ENCODE peak calls at places on chromosome 14, in five cellular contexts. H is spleen, A is cardiac muscle cell, I is HL-60, L is HCT116. Y is an unnamed sample.

GRCh38 chr14:56569174-56569573 is 10.4 kb upstream of the TMEM260 start:
- DNase-seq in L (no peak), A (no peak), H (no peak), I (no peak), Y (no peak)

GRCh38 chr14:75279739-75280447 is 1.3 kb downstream of the FOS start:
- DNase-seq in A (no peak), I (no peak), L (no peak), H (peak; percentile 85), Y (no peak)

GRCh38 chr14:105492051-105492965 is 1.3 kb downstream of the TEDC1 start:
- DNase-seq in L (no peak), I (no peak), A (no peak), H (peak; percentile 89), Y (no peak)

GRCh38 chr14:54790092-54790491 is 112.5 kb downstream of the GCH1 start:
- DNase-seq in A (no peak), H (no peak), I (no peak), L (no peak), Y (no peak)

GRCh38 chr14:72782182-72782508 is 111.8 kb downstream of the DPF3 start:
- DNase-seq in L (no peak), A (no peak), I (no peak), H (no peak), Y (no peak)

GRCh38 chr14:79011091-79011919 is 841.1 kb downstream of the NRXN3 start:
- DNase-seq in A (peak; percentile 57), L (no peak), I (no peak), H (no peak), Y (no peak)

GRCh38 chr14:65949711-65950516 is 536.3 kb upstream of the CCDC196 start:
- DNase-seq in A (peak; percentile 84), I (no peak), H (no peak), L (peak; percentile 4), Y (no peak)

GRCh38 chr14:85300119-85300518 is 229.8 kb upstream of the FLRT2 start:
- DNase-seq in A (no peak), I (no peak), H (no peak), L (no peak), Y (no peak)

GRCh38 chr14:51652168-51653095 is 722 bp downstream of the FRMD6 start:
- DNase-seq in A (no peak), L (no peak), I (peak; percentile 1), H (peak; percentile 90), Y (no peak)

GRCh38 chr14:96279564-96279963 is 23.6 kb downstream of the BDKRB1 start:
- DNase-seq in A (no peak), I (no peak), L (no peak), H (no peak), Y (no peak)

GRCh38 chr14:92902191-92902590 is 20.8 kb upstream of the CHGA start:
- DNase-seq in H (no peak), L (no peak), A (no peak), I (no peak), Y (no peak)

GRCh38 chr14:77882098-77882497 is 82.2 kb downstream of the ADCK1 start:
- DNase-seq in L (no peak), I (no peak), H (peak; percentile 51), A (peak; percentile 37), Y (no peak)

GRCh38 chr14:79265366-79265765 is 945.9 kb downstream of the DIO2 start:
- DNase-seq in L (no peak), A (no peak), H (no peak), I (no peak), Y (no peak)

GRCh38 chr14:104642540-104642868 is 37.9 kb upstream of the TMEM179 start:
- DNase-seq in L (no peak), A (no peak), H (peak; percentile 70), I (no peak), Y (no peak)

GRCh38 chr14:66046035-66046434 is 440.1 kb upstream of the CCDC196 start:
- DNase-seq in I (no peak), L (no peak), H (no peak), A (no peak), Y (no peak)

GRCh38 chr14:71498151-71498734 is 434.0 kb upstream of the RGS6 start:
- DNase-seq in A (no peak), I (no peak), L (no peak), H (no peak), Y (no peak)

GRCh38 chr14:91473046-91473445 is 37.1 kb downstream of the PPP4R3A start:
- DNase-seq in H (no peak), A (no peak), I (no peak), L (no peak), Y (no peak)

GRCh38 chr14:101873401-101873800 is 91.0 kb upstream of the DYNC1H1 start:
- DNase-seq in I (no peak), L (no peak), H (no peak), A (no peak), Y (no peak)

GRCh38 chr14:85301506-85301905 is 228.4 kb upstream of the FLRT2 start:
- DNase-seq in L (no peak), H (no peak), A (no peak), I (no peak), Y (no peak)

GRCh38 chr14:61470261-61470953 is 149.0 kb downstream of the PRKCH start:
- DNase-seq in A (no peak), L (no peak), I (no peak), H (no peak), Y (no peak)
- TF ChIP-seq CTCF in A (peak; percentile 49), L (no peak), I (no peak), H (no peak), Y (no peak)

DNA sequence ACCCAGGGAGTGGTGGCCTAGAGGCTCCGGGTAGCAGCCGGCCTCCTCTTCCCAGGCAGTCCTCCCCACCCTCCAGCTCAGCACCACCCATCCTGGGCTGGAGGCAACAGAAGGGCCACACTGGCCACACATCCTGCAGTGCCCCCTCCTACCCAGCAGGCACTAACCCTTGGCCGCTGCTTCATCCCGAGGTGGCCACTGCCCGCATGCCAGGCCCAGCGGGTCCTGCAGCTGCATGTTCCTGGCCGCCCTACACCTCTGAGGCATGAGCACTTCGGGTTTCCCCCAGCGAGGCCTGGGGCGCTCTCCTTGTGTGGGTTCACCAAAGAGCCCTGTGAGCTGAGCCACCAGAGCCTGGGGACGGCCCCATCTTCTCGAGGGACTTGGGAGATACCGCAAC is 61.4 kb downstream of the CCNK start:
- DNase-seq in I (no peak), L (no peak), A (no peak), H (no peak), Y (no peak)
- TF ChIP-seq CTCF in I (no peak), L (no peak), A (no peak), H (no peak), Y (no peak)

DNA sequence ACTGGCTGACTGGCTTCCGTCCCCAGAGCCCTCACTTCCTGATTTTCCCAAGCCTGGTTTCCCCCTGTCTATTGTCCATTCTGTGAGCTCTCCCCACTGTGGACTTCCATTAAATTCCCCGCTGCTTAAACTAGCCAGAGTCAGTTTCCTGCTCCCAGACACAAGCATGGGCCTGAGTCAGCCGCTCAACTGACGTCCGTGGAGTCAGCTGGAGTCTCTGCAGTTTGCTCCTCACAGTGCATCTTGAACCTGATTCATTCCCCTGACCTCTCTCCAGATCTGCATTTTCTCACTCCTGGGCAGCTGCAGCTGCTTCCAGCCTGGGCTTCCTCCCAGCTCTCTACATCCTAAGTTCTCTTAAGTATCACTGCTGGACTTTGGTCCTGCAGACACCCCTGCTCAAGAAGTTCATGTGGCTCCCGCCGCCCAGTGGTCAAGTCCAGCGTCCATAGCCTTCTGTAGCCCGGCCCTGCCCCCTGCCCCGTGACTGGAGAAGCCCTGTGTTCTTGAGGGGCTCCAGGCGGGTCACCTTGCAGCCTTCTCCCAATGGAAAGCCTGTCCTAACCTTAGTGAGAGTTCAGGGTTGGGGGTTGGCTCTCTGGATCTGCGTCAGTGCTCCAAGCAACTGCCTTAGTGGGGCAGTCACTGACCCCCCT is 20.0 kb downstream of the NFKBIA start:
- DNase-seq in A (no peak), L (no peak), H (no peak), I (no peak), Y (no peak)
- TF ChIP-seq CTCF in A (peak; percentile 13), L (no peak), H (peak; percentile 16), I (no peak), Y (no peak)

DNA sequence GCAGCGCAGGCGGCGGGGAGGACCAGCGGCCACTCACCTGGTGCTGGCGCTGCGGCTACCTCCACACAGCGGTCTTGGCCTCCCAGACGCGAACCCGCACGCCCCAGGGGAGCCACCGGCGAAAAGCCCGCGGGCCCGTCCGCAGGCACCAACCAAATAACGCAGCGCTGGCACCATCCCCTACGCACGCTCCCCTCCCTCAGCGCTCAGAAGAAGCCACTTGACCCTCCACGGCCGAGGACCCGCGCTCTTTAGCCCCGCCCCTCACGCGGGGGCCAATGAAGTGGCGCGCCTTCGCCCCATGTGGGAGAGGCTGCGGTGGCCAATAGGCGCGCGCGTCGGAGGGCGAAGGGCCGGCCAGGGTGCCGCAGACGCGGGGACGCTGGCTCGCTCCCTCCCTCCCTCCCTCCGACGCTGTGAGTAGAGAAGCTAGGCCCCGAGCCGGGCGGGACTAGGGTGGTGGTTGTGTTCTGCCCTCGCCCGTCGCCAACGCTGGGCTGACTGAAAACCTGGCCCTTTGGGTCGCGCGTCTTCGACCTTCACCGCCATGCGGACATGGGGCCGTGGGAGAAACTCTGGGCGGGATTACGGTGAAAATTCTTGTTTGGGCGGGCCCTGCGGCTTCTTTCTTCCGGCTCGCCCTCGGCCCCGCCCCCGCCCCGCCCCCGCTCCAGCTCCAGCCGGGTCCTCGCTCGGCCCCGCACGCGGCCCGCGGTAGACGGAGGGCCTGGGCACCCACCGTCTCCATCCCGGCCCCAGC is at the start of the genes DMAC2L and L2HGDH:
- DNase-seq in A (peak; percentile 98), L (peak; percentile 88), H (peak; percentile 96), I (peak; percentile 74), Y (peak; percentile 92)
- TF ChIP-seq CTCF in A (no peak), L (peak; percentile 33), H (peak; percentile 55), I (no peak), Y (peak; percentile 20)

DNA sequence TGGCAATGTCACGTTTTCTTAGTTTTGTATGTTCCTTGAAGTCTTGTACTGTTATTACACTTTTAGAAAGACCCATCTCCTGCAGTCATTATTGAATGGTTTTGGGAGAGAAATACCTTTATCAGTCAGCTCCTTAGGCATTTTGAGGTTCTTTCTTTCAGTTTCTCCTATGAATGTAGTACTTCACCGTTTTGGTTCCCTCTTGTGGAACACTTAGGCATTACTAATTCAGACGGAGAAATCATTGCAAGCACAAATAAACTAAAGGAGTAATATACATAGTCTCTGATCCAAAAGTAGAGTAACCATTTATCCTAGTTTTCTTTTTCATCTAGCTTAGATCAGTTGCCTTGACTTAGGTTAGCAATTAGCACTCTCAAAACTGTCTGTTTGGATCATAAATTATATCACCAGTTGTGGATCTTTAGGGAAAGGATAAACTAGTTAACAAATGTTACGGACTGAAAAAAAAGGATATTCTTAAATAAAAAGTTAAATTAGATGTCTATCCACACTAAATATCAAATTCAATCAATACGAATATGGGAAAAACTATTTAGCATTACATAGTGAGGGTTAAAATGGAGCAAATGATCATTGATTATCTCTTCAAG is 1538.3 kb upstream of the SEL1L start:
- DNase-seq in L (no peak), I (no peak), A (peak; percentile 28), H (no peak), Y (no peak)
- TF ChIP-seq CTCF in L (no peak), I (no peak), A (no peak), H (no peak), Y (peak; percentile 79)